ENCODE peak calls at places on chromosomes 5 and 9, in four cellular contexts. One of them, this sample, is unnamed.

GRCh38 chr9:123860603-123861002 is 69.3 kb downstream of the DENND1A start:
- DNase-seq in colonic mucosa: no peak
- DNase-seq in IMR-90: no peak
- DNase-seq in HCT116: no peak
- DNase-seq in this sample: no peak

GRCh38 chr5:1565737-1566734 is 42.3 kb upstream of the LPCAT1 start:
- DNase-seq in colonic mucosa: no peak
- DNase-seq in IMR-90: no peak
- DNase-seq in HCT116: no peak
- DNase-seq in this sample: no peak

GRCh38 chr9:121771418-121771817 is 120.0 kb downstream of the DAB2IP start:
- DNase-seq in colonic mucosa: no peak
- DNase-seq in IMR-90: no peak
- DNase-seq in HCT116: no peak
- DNase-seq in this sample: no peak

GRCh38 chr5:134226441-134227192 is 744 bp upstream of the PPP2CA start:
- DNase-seq in colonic mucosa: peak; percentile 89
- DNase-seq in IMR-90: peak; percentile 54
- DNase-seq in HCT116: no peak
- DNase-seq in this sample: no peak

GRCh38 chr5:57032151-57032551 is 80.2 kb upstream of the MIER3 start:
- DNase-seq in colonic mucosa: peak; percentile 71
- DNase-seq in IMR-90: no peak
- DNase-seq in HCT116: peak; percentile 70
- DNase-seq in this sample: no peak

GRCh38 chr5:141412853-141413539 is at the start of gene PCDHGA10:
- DNase-seq in colonic mucosa: peak; percentile 67
- DNase-seq in IMR-90: peak; percentile 80
- DNase-seq in HCT116: peak; percentile 71
- DNase-seq in this sample: peak; percentile 85

GRCh38 chr9:113488071-113488470 is 24.5 kb downstream of the RGS3 start:
- DNase-seq in colonic mucosa: no peak
- DNase-seq in IMR-90: no peak
- DNase-seq in HCT116: no peak
- DNase-seq in this sample: peak; percentile 23

GRCh38 chr5:2180456-2180855 is 297.7 kb upstream of the IRX4 start:
- DNase-seq in colonic mucosa: no peak
- DNase-seq in IMR-90: no peak
- DNase-seq in HCT116: no peak
- DNase-seq in this sample: no peak

GRCh38 chr5:132234684-132235062 is 7.0 kb upstream of the P4HA2 start:
- DNase-seq in colonic mucosa: no peak
- DNase-seq in IMR-90: no peak
- DNase-seq in HCT116: no peak
- DNase-seq in this sample: peak; percentile 32

GRCh38 chr5:16871746-16872339 is 64.2 kb downstream of the MYO10 start:
- DNase-seq in colonic mucosa: no peak
- DNase-seq in IMR-90: peak; percentile 84
- DNase-seq in HCT116: no peak
- DNase-seq in this sample: no peak

GRCh38 chr9:81636280-81636653 is 53.1 kb downstream of the TLE1 start:
- DNase-seq in colonic mucosa: no peak
- DNase-seq in IMR-90: no peak
- DNase-seq in HCT116: no peak
- DNase-seq in this sample: no peak

GRCh38 chr5:71925608-71926091 is 181.6 kb upstream of the MAP1B start:
- DNase-seq in colonic mucosa: no peak
- DNase-seq in IMR-90: no peak
- DNase-seq in HCT116: no peak
- DNase-seq in this sample: no peak

GRCh38 chr9:104974053-104974983 is 46.4 kb upstream of the ABCA1 start:
- DNase-seq in colonic mucosa: no peak
- DNase-seq in IMR-90: no peak
- DNase-seq in HCT116: no peak
- DNase-seq in this sample: no peak

GRCh38 chr9:104972242-104972866 is 44.4 kb upstream of the ABCA1 start:
- DNase-seq in colonic mucosa: no peak
- DNase-seq in IMR-90: no peak
- DNase-seq in HCT116: no peak
- DNase-seq in this sample: no peak

GRCh38 chr9:104977168-104977567 is 49.2 kb upstream of the ABCA1 start:
- DNase-seq in colonic mucosa: no peak
- DNase-seq in IMR-90: no peak
- DNase-seq in HCT116: no peak
- DNase-seq in this sample: no peak

GRCh38 chr9:104977580-104977979 is 49.6 kb upstream of the ABCA1 start:
- DNase-seq in colonic mucosa: no peak
- DNase-seq in IMR-90: no peak
- DNase-seq in HCT116: no peak
- DNase-seq in this sample: no peak

GRCh38 chr9:104976196-104976595 is 48.2 kb upstream of the ABCA1 start:
- DNase-seq in colonic mucosa: no peak
- DNase-seq in IMR-90: no peak
- DNase-seq in HCT116: no peak
- DNase-seq in this sample: no peak
- H3K27ac ChIP-seq in colonic mucosa: no peak overlapping the region
- H3K27ac ChIP-seq in IMR-90: no peak overlapping the region
- H3K27ac ChIP-seq in HCT116: no peak overlapping the region
- H3K27ac ChIP-seq in this sample: no peak overlapping the region

GRCh38 chr5:82348749-82349148 is 70.6 kb upstream of the RPS23 start:
- DNase-seq in colonic mucosa: no peak
- DNase-seq in IMR-90: no peak
- DNase-seq in HCT116: no peak
- DNase-seq in this sample: no peak

GRCh38 chr5:82347213-82347947 is 69.2 kb upstream of the RPS23 start:
- DNase-seq in colonic mucosa: no peak
- DNase-seq in IMR-90: peak; percentile 90
- DNase-seq in HCT116: no peak
- DNase-seq in this sample: peak; percentile 53

GRCh38 chr5:82349651-82350050 is 71.5 kb upstream of the RPS23 start:
- DNase-seq in colonic mucosa: peak; percentile 34
- DNase-seq in IMR-90: no peak
- DNase-seq in HCT116: no peak
- DNase-seq in this sample: peak; percentile 93

GRCh38 chr5:82345108-82345507 is 67.0 kb upstream of the RPS23 start:
- DNase-seq in colonic mucosa: no peak
- DNase-seq in IMR-90: no peak
- DNase-seq in HCT116: no peak
- DNase-seq in this sample: no peak

GRCh38 chr5:82346376-82347212 is 68.4 kb upstream of the RPS23 start:
- DNase-seq in colonic mucosa: no peak
- DNase-seq in IMR-90: no peak
- DNase-seq in HCT116: no peak
- DNase-seq in this sample: no peak
- H3K9ac ChIP-seq in colonic mucosa: peak overlapping the region; percentile 30
- H3K9ac ChIP-seq in IMR-90: no peak overlapping the region
- H3K9ac ChIP-seq in HCT116: no peak overlapping the region
- H3K9ac ChIP-seq in this sample: no peak overlapping the region

GRCh38 chr5:51225671-51226419 is 157.4 kb upstream of the ISL1 start:
- DNase-seq in colonic mucosa: no peak
- DNase-seq in IMR-90: no peak
- DNase-seq in HCT116: no peak
- DNase-seq in this sample: peak; percentile 73
- H3K27ac ChIP-seq in colonic mucosa: no peak overlapping the region
- H3K27ac ChIP-seq in IMR-90: no peak overlapping the region
- H3K27ac ChIP-seq in HCT116: peak overlapping the region; percentile 31
- H3K27ac ChIP-seq in this sample: no peak overlapping the region

GRCh38 chr9:99353408-99353807 is 131.3 kb downstream of the SEC61B start:
- DNase-seq in colonic mucosa: no peak
- DNase-seq in IMR-90: peak; percentile 98
- DNase-seq in HCT116: no peak
- DNase-seq in this sample: no peak

GRCh38 chr9:99350461-99350860 is 128.4 kb downstream of the SEC61B start:
- DNase-seq in colonic mucosa: no peak
- DNase-seq in IMR-90: peak; percentile 13
- DNase-seq in HCT116: no peak
- DNase-seq in this sample: no peak

GRCh38 chr9:99351647-99352046 is 129.6 kb downstream of the SEC61B start:
- DNase-seq in colonic mucosa: no peak
- DNase-seq in IMR-90: no peak
- DNase-seq in HCT116: no peak
- DNase-seq in this sample: peak; percentile 80

GRCh38 chr9:99354104-99354503 is 132.0 kb downstream of the SEC61B start:
- DNase-seq in colonic mucosa: no peak
- DNase-seq in IMR-90: no peak
- DNase-seq in HCT116: no peak
- DNase-seq in this sample: no peak

GRCh38 chr9:99352786-99353185 is 130.7 kb downstream of the SEC61B start:
- DNase-seq in colonic mucosa: no peak
- DNase-seq in IMR-90: peak; percentile 36
- DNase-seq in HCT116: no peak
- DNase-seq in this sample: no peak
- H3K9ac ChIP-seq in colonic mucosa: no peak overlapping the region
- H3K9ac ChIP-seq in IMR-90: no peak overlapping the region
- H3K9ac ChIP-seq in HCT116: no peak overlapping the region
- H3K9ac ChIP-seq in this sample: no peak overlapping the region

GRCh38 chr9:5586391-5586802 is 42.5 kb upstream of the RIC1 start:
- DNase-seq in colonic mucosa: no peak
- DNase-seq in IMR-90: peak; percentile 79
- DNase-seq in HCT116: no peak
- DNase-seq in this sample: no peak
- H3K27ac ChIP-seq in colonic mucosa: no peak overlapping the region
- H3K27ac ChIP-seq in IMR-90: peak overlapping the region; percentile 88
- H3K27ac ChIP-seq in HCT116: no peak overlapping the region
- H3K27ac ChIP-seq in this sample: no peak overlapping the region

DNA sequence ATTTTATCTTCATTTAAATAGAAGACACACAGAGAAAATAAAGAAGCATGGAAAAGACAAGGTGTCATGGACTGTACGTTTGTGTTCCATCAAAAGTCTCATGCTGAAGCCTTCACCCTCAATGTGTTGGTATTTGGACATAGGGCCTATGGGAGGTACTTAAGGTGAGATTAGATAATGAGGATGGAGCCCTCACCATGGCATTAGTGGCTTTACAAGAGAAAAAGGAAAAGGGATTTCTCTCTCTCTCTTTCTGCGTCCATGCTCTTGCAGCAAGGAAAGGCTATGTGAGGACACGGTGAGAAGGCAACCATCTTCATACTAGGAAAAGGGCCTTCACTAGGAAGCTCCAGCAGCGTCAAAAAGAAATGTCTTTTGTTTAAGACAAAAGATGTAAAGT is 797.0 kb upstream of the CDH10 start:
- DNase-seq in colonic mucosa: no peak
- DNase-seq in IMR-90: no peak
- DNase-seq in HCT116: no peak
- DNase-seq in this sample: no peak
- H3K9ac ChIP-seq in colonic mucosa: no peak overlapping the region
- H3K9ac ChIP-seq in IMR-90: no peak overlapping the region
- H3K9ac ChIP-seq in HCT116: no peak overlapping the region
- H3K9ac ChIP-seq in this sample: peak overlapping the region; percentile 91

GRCh38 chr5:5767286-5767928 is 344.9 kb downstream of the ICE1 start:
- DNase-seq in colonic mucosa: no peak
- DNase-seq in IMR-90: no peak
- DNase-seq in HCT116: no peak
- DNase-seq in this sample: no peak
- H3K27ac ChIP-seq in colonic mucosa: no peak overlapping the region
- H3K27ac ChIP-seq in IMR-90: no peak overlapping the region
- H3K27ac ChIP-seq in HCT116: no peak overlapping the region
- H3K27ac ChIP-seq in this sample: no peak overlapping the region

DNA sequence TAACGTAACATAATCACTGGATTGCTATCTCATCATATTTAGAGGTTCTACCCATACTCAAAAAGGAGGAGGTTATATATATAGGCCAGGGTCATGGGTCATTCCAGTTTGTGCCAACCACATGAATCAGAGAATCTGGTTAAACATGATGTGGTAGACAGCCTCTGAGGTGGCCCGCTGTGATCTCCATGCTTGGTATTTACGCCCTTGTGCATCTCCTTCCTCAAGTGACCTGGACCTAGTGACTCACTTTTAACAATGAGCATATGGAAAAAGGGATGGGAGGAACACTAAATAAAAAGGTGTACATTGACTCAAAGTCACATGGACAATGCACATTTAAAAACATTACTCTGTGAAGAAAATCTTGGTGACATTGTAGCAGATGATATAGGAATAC is 77.7 kb upstream of the CTNND2 start:
- DNase-seq in colonic mucosa: no peak
- DNase-seq in IMR-90: no peak
- DNase-seq in HCT116: no peak
- DNase-seq in this sample: no peak
- H3K9ac ChIP-seq in colonic mucosa: no peak overlapping the region
- H3K9ac ChIP-seq in IMR-90: no peak overlapping the region
- H3K9ac ChIP-seq in HCT116: no peak overlapping the region
- H3K9ac ChIP-seq in this sample: no peak overlapping the region

GRCh38 chr5:61590473-61590872 is 258.4 kb downstream of the ZSWIM6 start:
- DNase-seq in colonic mucosa: no peak
- DNase-seq in IMR-90: no peak
- DNase-seq in HCT116: no peak
- DNase-seq in this sample: no peak

GRCh38 chr5:61591859-61592258 is 259.8 kb downstream of the ZSWIM6 start:
- DNase-seq in colonic mucosa: no peak
- DNase-seq in IMR-90: no peak
- DNase-seq in HCT116: no peak
- DNase-seq in this sample: no peak

GRCh38 chr5:61587120-61587519 is 255.1 kb downstream of the ZSWIM6 start:
- DNase-seq in colonic mucosa: no peak
- DNase-seq in IMR-90: no peak
- DNase-seq in HCT116: no peak
- DNase-seq in this sample: no peak

GRCh38 chr5:61586096-61587084 is 254.3 kb downstream of the ZSWIM6 start:
- DNase-seq in colonic mucosa: no peak
- DNase-seq in IMR-90: no peak
- DNase-seq in HCT116: no peak
- DNase-seq in this sample: no peak

DNA sequence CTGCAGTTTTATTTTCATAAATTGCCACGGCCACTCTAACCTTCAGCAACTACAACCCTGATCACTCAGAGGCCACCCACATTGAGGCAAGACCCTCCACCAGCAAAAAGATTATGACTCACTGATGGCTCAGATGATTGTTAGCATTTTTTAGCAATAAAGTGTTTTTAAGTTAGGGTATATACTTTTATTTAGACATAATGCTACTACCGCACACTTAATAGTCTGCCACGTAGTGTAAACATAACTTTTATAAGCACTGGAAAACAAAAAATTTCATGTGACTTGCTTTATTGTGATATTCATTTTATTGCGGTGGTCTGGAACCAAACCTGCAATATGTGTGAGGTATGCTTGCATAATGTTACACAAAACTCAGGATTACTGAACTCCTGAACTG is 257.9 kb downstream of the ZSWIM6 start:
- DNase-seq in colonic mucosa: no peak
- DNase-seq in IMR-90: no peak
- DNase-seq in HCT116: no peak
- DNase-seq in this sample: no peak
- H3K27ac ChIP-seq in colonic mucosa: no peak overlapping the region
- H3K27ac ChIP-seq in IMR-90: no peak overlapping the region
- H3K27ac ChIP-seq in HCT116: no peak overlapping the region
- H3K27ac ChIP-seq in this sample: no peak overlapping the region

This sample was measured in endodermal cell.